ENCODE peak calls at places on chromosomes 3 and 15, in nine cellular contexts. V is posterior vena cava; R is HS-27A; B is left cardiac atrium; O is WTC11; I is stimulated activated CD4-positive, alpha-beta T cell treated with anti-CD3 and anti-CD28 coated beads, TNF-alpha, amount 100 ng/mL, for 24 hours; Q is COLO829; N is cardiac fibroblast; Y is GM03348. H is an unnamed sample.

GRCh38 chr15:31464216-31465082 is 137.8 kb downstream of the KLF13 start:
- DNase-seq in Y (no peak), B (no peak), O (no peak), V (peak; percentile 55), N (no peak), R (no peak), I (no peak), Q (no peak), H (no peak)

GRCh38 chr3:125051205-125051604 is 4.6 kb downstream of the HEG1 start:
- DNase-seq in Q (no peak), R (no peak), Y (no peak), V (no peak), I (no peak), B (no peak), O (no peak), N (no peak), H (no peak)

GRCh38 chr15:49380912-49381311 is 42.1 kb upstream of the FGF7 start:
- DNase-seq in B (no peak), Y (no peak), I (no peak), R (no peak), N (no peak), V (no peak), O (no peak), Q (no peak), H (no peak)

GRCh38 chr3:120062474-120062873 is 31.8 kb downstream of the GSK3B start:
- DNase-seq in Y (no peak), R (no peak), Q (no peak), B (no peak), N (peak; percentile 17), O (no peak), I (no peak), V (no peak), H (no peak)

GRCh38 chr3:175111036-175111435 is 251.9 kb downstream of the NAALADL2 start:
- DNase-seq in O (no peak), V (no peak), Y (no peak), Q (no peak), R (no peak), N (peak; percentile 64), I (no peak), B (no peak), H (no peak)

GRCh38 chr15:34336947-34337556 is 529 bp downstream of the SLC12A6 start:
- DNase-seq in O (no peak), R (no peak), Y (peak; percentile 30), B (no peak), I (no peak), N (no peak), V (no peak), Q (no peak), H (peak; percentile 54)

GRCh38 chr15:91055548-91056331 is 33.3 kb upstream of the VPS33B start:
- DNase-seq in V (no peak), I (no peak), B (peak; percentile 52), Q (peak; percentile 95), O (peak; percentile 74), Y (peak; percentile 83), R (peak; percentile 42), N (peak; percentile 74), H (no peak)

GRCh38 chr3:150830094-150830681 is 67.2 kb upstream of the SIAH2 start:
- DNase-seq in R (no peak), O (peak; percentile 19), N (peak; percentile 5), V (no peak), I (no peak), Q (no peak), Y (no peak), B (no peak), H (no peak)

GRCh38 chr3:46914849-46915248 is 37.3 kb downstream of the PTH1R start:
- DNase-seq in Y (no peak), B (no peak), I (no peak), N (no peak), V (no peak), R (no peak), O (no peak), Q (no peak), H (no peak)

GRCh38 chr3:32347286-32348125 is 44.1 kb upstream of the CMTM7 start:
- DNase-seq in I (no peak), R (no peak), B (peak; percentile 45), Q (no peak), N (peak; percentile 22), Y (no peak), V (no peak), O (no peak), H (peak; percentile 61)

H was measured in Right ventricle myocardium superior.